ENCODE peak calls at places on chromosomes 2 and 18, in eight cellular contexts. B is HepG2, Q is transverse colon, C is tibial nerve, T is OCI-LY7, A is fibroblast of mammary gland, H is bronchial epithelial cell, X is endothelial cell of umbilical vein. M is an unnamed sample.

GRCh38 chr2:189836644-189837043 is 52.4 kb downstream of the PMS1 start:
- DNase-seq in B (no peak), Q (no peak), C (no peak), T (no peak), A (peak), H (peak), X (peak), M (peak)

GRCh38 chr18:4454548-4455112 is 477 bp downstream of the DLGAP1 start:
- DNase-seq in B (no peak), Q (no peak), C (no peak), T (no peak), A (no peak), H (no peak), X (no peak), M (no peak)

GRCh38 chr2:238238766-238239551 is 879 bp downstream of the HES6 start:
- DNase-seq in B (no peak), Q (peak), C (no peak), T (no peak), A (no peak), H (no peak), X (no peak), M (no peak)

GRCh38 chr2:15271941-15272340 is 289.2 kb downstream of the NBAS start:
- DNase-seq in B (peak), Q (no peak), C (no peak), T (no peak), A (no peak), H (no peak), X (no peak), M (no peak)

GRCh38 chr2:72770879-72771461 is 54.9 kb downstream of the EXOC6B start:
- DNase-seq in B (peak), Q (peak), C (no peak), T (peak), A (peak), H (peak), X (peak), M (peak)

GRCh38 chr2:110206056-110206455 is 1.2 kb upstream of the NPHP1 start:
- DNase-seq in B (no peak), Q (no peak), C (no peak), T (no peak), A (peak), H (peak), X (no peak), M (no peak)

GRCh38 chr2:232486558-232487384 is 863 bp downstream of the ECEL1 start:
- DNase-seq in B (no peak), Q (no peak), C (no peak), T (no peak), A (no peak), H (no peak), X (no peak), M (no peak)

GRCh38 chr2:8148260-8148880 is 533.5 kb upstream of the ID2 start:
- DNase-seq in B (no peak), Q (peak), C (no peak), T (no peak), A (peak), H (peak), X (peak), M (no peak)

GRCh38 chr18:48229445-48230052 is 179.6 kb downstream of the ZBTB7C start:
- DNase-seq in B (no peak), Q (no peak), C (no peak), T (no peak), A (no peak), H (no peak), X (no peak), M (no peak)

GRCh38 chr2:219369447-219369861 is 18.3 kb downstream of the DNPEP start:
- DNase-seq in B (no peak), Q (peak), C (peak), T (no peak), A (peak), H (peak), X (peak), M (no peak)

GRCh38 chr2:170929686-170930050 is 615 bp downstream of the GORASP2 start:
- DNase-seq in B (peak), Q (peak), C (peak), T (peak), A (peak), H (peak), X (peak), M (peak)

GRCh38 chr2:109217362-109218086 is 88.5 kb downstream of the SH3RF3 start:
- DNase-seq in B (no peak), Q (peak), C (no peak), T (no peak), A (peak), H (no peak), X (peak), M (no peak)

GRCh38 chr18:31683968-31684278 is 458 bp downstream of the B4GALT6 start:
- DNase-seq in B (no peak), Q (no peak), C (no peak), T (no peak), A (no peak), H (peak), X (no peak), M (no peak)

GRCh38 chr2:165008916-165009315 is 53.6 kb upstream of the SLC38A11 start:
- DNase-seq in B (no peak), Q (no peak), C (no peak), T (no peak), A (peak), H (peak), X (no peak), M (peak)

GRCh38 chr2:241011751-241012510 is 13.5 kb downstream of the SNED1 start:
- DNase-seq in B (no peak), Q (no peak), C (peak), T (no peak), A (no peak), H (no peak), X (no peak), M (no peak)

GRCh38 chr2:183543222-183543621 is 419.0 kb downstream of the NUP35 start:
- DNase-seq in B (no peak), Q (peak), C (no peak), T (no peak), A (no peak), H (no peak), X (no peak), M (no peak)

GRCh38 chr2:176175729-176176074 is 12.8 kb upstream of the HOXD1 start:
- DNase-seq in B (no peak), Q (no peak), C (no peak), T (no peak), A (no peak), H (no peak), X (no peak), M (no peak)

DNA sequence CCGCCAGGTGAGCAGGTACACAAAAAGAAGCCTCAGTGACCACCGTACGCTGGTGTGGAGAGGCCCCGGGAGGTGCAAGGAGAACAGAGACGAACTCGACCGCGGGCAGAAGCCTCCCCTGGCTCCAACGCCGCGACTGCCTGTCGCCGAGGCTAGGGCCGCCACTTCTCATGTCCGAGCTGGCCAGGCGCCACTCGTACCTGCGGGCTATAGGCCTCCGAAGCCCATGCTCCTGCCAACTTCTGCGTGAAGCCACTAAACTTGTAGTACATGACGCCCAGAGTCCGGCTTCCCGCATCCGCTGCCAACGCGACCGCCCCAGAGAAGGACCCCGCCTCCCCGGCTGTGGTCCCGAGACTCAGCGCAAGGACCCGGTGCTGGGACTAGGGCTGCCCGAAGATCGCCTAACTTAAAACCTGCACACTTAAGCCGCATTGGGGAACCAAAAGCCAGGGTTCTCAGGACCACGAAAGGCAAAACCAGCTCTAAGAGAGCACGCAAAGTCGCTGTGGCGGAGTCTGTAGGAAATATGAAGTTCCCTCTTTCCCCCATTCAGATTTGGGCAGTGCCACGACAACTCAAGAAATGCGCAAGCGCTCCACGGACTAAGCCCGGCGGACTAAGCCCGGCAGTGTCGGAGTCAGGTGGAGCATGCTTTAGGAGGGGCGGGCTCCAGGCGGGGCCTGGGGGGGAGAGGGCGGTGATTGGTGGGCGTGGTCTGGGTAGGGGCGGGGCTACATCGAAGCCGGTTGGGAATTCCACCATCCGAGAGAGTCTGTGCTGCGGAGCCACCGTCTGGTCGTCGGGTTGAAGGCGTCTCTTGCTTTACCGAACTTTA is at the start of gene COX7A2L:
- DNase-seq in B (peak), Q (peak), C (peak), T (peak), A (peak), H (peak), X (peak), M (peak)
- TF ChIP-seq CTCF in B (peak), Q (no peak), C (peak), T (peak), A (peak), H (peak), X (no peak), M (peak)

DNA sequence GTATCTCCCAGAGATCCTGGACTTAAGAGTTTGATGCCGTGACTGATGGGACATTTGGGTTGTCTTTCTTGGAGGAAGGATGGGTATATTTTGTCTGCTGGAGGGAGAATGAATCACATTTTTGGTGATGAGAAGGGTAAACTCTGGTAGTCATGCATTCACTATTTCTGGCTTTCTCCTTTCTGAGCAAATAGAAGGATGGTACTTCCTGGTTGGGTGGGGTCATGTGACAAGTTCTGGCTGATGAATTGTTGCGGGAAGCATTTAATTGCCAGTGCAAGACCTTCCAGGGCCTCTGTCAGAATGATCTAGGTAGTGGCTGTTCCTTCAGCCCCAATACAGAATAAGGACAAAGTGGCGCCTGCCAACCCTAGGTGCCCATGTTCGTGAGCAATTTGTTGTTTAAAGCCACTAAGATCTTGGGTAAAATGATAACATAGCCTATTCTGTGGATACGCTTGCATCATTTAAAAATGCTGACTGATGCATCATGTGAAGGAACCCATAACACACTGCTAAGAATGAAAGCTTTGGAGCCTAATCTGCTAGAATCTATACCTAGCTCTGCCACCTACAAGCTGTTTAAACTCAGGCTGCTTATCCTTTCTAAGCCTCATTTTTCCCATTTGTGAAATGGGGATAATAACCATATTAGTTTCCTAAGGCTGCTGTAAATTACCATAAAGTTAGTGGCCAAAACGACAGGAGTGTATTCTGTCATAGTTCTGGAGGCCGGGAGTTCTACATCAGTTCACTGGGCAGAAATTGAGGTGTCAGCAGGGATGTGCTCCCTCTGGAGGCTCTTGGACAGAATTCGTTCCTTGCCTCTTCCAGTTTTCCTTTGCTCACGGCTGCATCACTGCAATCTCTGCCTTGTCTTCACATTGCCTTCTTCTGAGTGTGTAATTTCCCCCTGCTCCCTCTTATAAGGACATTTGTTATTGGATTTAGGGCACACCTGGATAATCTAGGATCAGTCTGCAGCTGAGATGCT is 281.3 kb downstream of the AGPS start:
- DNase-seq in B (peak), Q (no peak), C (no peak), T (peak), A (peak), H (peak), X (no peak), M (no peak)
- TF ChIP-seq CTCF in B (peak), Q (no peak), C (no peak), T (peak), A (peak), H (peak), X (no peak), M (no peak)

GRCh38 chr2:18841248-18842150 is 252.1 kb upstream of the NT5C1B start:
- DNase-seq in B (peak), Q (no peak), C (no peak), T (no peak), A (no peak), H (no peak), X (no peak), M (no peak)
- TF ChIP-seq CTCF in B (no peak), Q (no peak), C (no peak), T (no peak), A (no peak), H (no peak), X (no peak), M (no peak)

DNA sequence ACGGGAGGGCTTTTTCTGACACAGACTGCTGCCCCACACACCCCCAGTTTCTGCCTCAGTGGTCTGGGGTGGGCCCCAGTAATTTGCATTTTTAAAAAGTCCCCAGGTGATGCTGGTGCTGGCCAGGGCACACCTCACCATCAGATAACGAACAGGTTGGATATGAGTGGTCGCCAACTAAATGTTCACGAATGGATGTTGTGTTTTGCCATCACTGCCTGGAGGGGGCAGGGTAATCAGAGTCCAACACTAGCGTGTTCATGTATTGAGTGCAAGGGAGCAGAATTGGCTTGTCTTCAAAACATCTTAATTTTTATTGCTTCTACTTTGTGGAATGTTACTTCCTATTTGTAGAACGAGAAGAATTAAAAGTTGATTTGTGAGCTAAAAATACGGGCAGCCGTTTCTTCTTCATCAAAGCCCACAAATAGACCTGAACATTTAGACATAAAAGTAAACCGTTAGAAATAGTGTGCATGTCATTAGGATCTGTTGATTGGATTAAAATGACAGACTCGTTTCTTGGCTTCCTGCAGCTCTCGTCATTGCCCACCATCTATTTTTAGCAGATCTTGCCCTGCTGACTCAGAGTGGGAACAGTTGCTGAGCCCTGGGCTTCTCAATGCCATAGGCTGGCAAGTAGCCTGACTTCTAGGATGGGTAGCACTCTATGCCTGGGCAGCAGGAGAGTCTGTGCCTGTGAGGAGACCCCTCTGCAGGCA is 45.2 kb downstream of the NCK2 start:
- DNase-seq in B (no peak), Q (peak), C (no peak), T (peak), A (peak), H (peak), X (peak), M (peak)
- TF ChIP-seq CTCF in B (peak), Q (no peak), C (no peak), T (peak), A (no peak), H (no peak), X (no peak), M (no peak)

GRCh38 chr18:32919799-32920198 is 147.0 kb upstream of the KLHL14 start:
- DNase-seq in B (peak), Q (peak), C (no peak), T (peak), A (peak), H (peak), X (no peak), M (peak)
- TF ChIP-seq CTCF in B (peak), Q (peak), C (no peak), T (peak), A (peak), H (peak), X (no peak), M (no peak)

GRCh38 chr2:162333968-162334367 is 10.0 kb upstream of the GCA start:
- DNase-seq in B (peak), Q (peak), C (no peak), T (peak), A (peak), H (peak), X (peak), M (peak)
- TF ChIP-seq CTCF in B (peak), Q (peak), C (peak), T (peak), A (peak), H (peak), X (peak), M (peak)

GRCh38 chr2:216664593-216665034 is 30.7 kb downstream of the IGFBP5 start:
- DNase-seq in B (no peak), Q (no peak), C (no peak), T (peak), A (peak), H (peak), X (peak), M (no peak)
- TF ChIP-seq CTCF in B (peak), Q (no peak), C (no peak), T (peak), A (peak), H (peak), X (no peak), M (no peak)

GRCh38 chr18:26468931-26469340 is 79.4 kb downstream of the KCTD1 start:
- DNase-seq in B (peak), Q (peak), C (no peak), T (peak), A (no peak), H (no peak), X (peak), M (no peak)
- TF ChIP-seq CTCF in B (peak), Q (peak), C (no peak), T (peak), A (peak), H (peak), X (peak), M (peak)

GRCh38 chr18:63869851-63870250 is 17.7 kb upstream of the SERPINB2 start:
- DNase-seq in B (no peak), Q (no peak), C (no peak), T (no peak), A (peak), H (peak), X (no peak), M (peak)
- TF ChIP-seq CTCF in B (no peak), Q (no peak), C (no peak), T (no peak), A (no peak), H (no peak), X (no peak), M (no peak)

M was measured in RWPE1.